ENCODE peak calls at places on chromosomes 6 and 20, in ten cellular contexts. Y, P, C, K, Z, X, I, A, U and D are unnamed samples.

GRCh38 chr6:133369755-133370154 is 128.6 kb downstream of the EYA4 start:
- DNase-seq in Z (no peak), P (no peak), Y (no peak), X (no peak), K (no peak), C (no peak), I (no peak), A (no peak), U (no peak), D (no peak)

GRCh38 chr20:25280051-25280573 is 32.2 kb downstream of the PYGB start:
- DNase-seq in C (no peak), P (no peak), Y (no peak), A (no peak), U (peak), I (no peak), K (no peak), X (no peak), Z (no peak), D (no peak)

GRCh38 chr6:85644374-85644762 is 1.7 kb upstream of the SYNCRIP start:
- DNase-seq in X (no peak), P (no peak), C (no peak), A (no peak), I (peak), U (no peak), Z (peak), Y (no peak), K (no peak), D (no peak)

GRCh38 chr6:169905041-169905807 is 153.8 kb downstream of the ERMARD start:
- DNase-seq in A (no peak), Y (peak), I (no peak), K (peak), U (no peak), Z (peak), X (no peak), C (peak), P (no peak), D (no peak)

GRCh38 chr6:156595481-156595880 is 181.7 kb upstream of the ARID1B start:
- DNase-seq in C (no peak), A (no peak), Y (peak), Z (no peak), U (no peak), X (no peak), K (no peak), I (no peak), P (no peak), D (no peak)

GRCh38 chr6:137000825-137001224 is 43.9 kb downstream of the IL20RA start:
- DNase-seq in U (no peak), C (no peak), I (no peak), P (no peak), Z (peak), A (no peak), Y (no peak), X (no peak), K (no peak), D (no peak)

GRCh38 chr6:119121367-119121766 is 42.9 kb upstream of the FAM184A start:
- DNase-seq in Z (no peak), K (no peak), P (no peak), X (no peak), U (no peak), Y (no peak), A (no peak), C (no peak), I (no peak), D (no peak)

GRCh38 chr6:129368970-129369369 is 341.0 kb downstream of the ARHGAP18 start:
- DNase-seq in X (no peak), Z (no peak), P (no peak), U (no peak), Y (no peak), K (no peak), A (no peak), I (no peak), C (no peak), D (no peak)

GRCh38 chr6:142764306-142764705 is 180.7 kb downstream of the HIVEP2 start:
- DNase-seq in P (no peak), I (no peak), X (no peak), K (no peak), A (no peak), C (no peak), Y (no peak), Z (no peak), U (no peak), D (no peak)

GRCh38 chr20:62759981-62760431 is 36.3 kb upstream of the MRGBP start:
- DNase-seq in Y (no peak), K (no peak), Z (no peak), A (no peak), C (no peak), P (no peak), X (no peak), I (no peak), U (peak), D (no peak)

GRCh38 chr6:129329677-129330076 is 380.3 kb downstream of the ARHGAP18 start:
- DNase-seq in A (no peak), K (no peak), X (no peak), C (no peak), Y (no peak), I (no peak), P (no peak), Z (no peak), U (no peak), D (no peak)

GRCh38 chr20:50715694-50716093 is 15.7 kb upstream of the PARD6B start:
- DNase-seq in P (no peak), Y (no peak), U (no peak), I (no peak), A (no peak), C (no peak), X (no peak), Z (no peak), K (no peak), D (no peak)

GRCh38 chr6:47571488-47571887 is 93.9 kb downstream of the CD2AP start:
- DNase-seq in Z (no peak), X (no peak), P (no peak), K (no peak), I (no peak), C (no peak), U (no peak), A (no peak), Y (no peak), D (peak)

DNA sequence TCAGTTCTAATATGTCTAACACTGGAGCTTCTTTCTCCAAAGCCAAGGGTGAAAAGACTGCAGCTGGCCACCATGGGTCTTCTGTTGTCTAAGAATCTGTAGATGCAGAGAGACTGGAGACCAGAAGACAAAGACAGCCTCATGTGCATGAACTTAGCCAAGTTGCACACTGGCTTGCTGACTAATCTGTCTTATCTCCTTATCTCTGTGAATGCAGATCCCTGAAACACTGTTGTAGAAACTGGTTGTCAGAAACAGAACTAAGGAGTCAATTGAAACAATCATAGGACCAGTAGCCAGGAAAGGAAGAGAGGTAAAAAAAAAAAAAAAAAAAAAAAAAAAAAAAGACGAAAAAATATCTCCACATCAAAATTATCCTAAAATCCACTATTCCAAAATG is 109.7 kb downstream of the BFSP1 start:
- DNase-seq in Z (no peak), A (no peak), P (no peak), Y (peak), I (no peak), K (no peak), C (no peak), U (no peak), X (no peak), D (no peak)
- TF ChIP-seq CTCF in Z (no peak), A (no peak), P (no peak), Y (no peak), I (no peak), K (no peak), C (no peak), U (no peak), X (no peak), D (no peak)

DNA sequence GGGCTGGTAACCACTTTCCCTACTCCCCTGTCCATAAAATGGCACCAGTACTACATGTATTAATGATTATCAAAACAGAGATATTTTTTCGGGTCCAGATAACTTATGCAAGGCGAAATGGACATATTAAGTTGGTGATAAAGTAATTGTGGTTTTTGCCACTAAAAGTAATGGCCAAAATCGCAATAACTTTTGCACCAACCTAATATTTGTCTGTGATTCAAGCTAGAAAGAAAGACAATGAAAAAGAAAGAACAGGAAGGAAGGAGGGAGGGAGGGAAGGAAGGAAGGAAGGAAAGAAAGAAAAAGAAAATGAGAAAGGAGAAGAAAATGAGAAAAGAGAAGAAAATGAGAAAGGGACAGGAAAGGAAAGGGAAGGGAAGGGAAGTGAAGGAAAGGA is 922.9 kb downstream of the TBC1D32 start:
- DNase-seq in Z (no peak), C (no peak), Y (no peak), X (no peak), I (no peak), P (no peak), A (no peak), K (no peak), U (no peak), D (no peak)
- TF ChIP-seq CTCF in Z (no peak), C (no peak), Y (no peak), X (no peak), I (no peak), P (no peak), A (no peak), K (no peak), U (no peak), D (no peak)

GRCh38 chr20:46816097-46816496 is 78.5 kb upstream of the EYA2 start:
- DNase-seq in Y (no peak), K (no peak), C (no peak), P (no peak), U (no peak), X (no peak), I (no peak), A (no peak), Z (no peak), D (no peak)

GRCh38 chr20:46823753-46824152 is 70.9 kb upstream of the EYA2 start:
- DNase-seq in Z (no peak), I (no peak), Y (no peak), K (no peak), X (no peak), P (no peak), C (no peak), A (no peak), U (no peak), D (no peak)

GRCh38 chr20:46816916-46817638 is 77.6 kb upstream of the EYA2 start:
- DNase-seq in X (no peak), K (no peak), Y (no peak), C (no peak), A (no peak), U (no peak), I (no peak), P (no peak), Z (no peak), D (no peak)

GRCh38 chr20:46823271-46823747 is 71.3 kb upstream of the EYA2 start:
- DNase-seq in C (no peak), K (no peak), Y (no peak), I (no peak), Z (peak), P (no peak), U (no peak), X (no peak), A (no peak), D (no peak)

GRCh38 chr20:46820682-46821081 is 74.0 kb upstream of the EYA2 start:
- DNase-seq in Z (no peak), P (no peak), C (no peak), X (no peak), U (no peak), K (no peak), I (no peak), A (no peak), Y (no peak), D (no peak)
- TF ChIP-seq CTCF in Z (peak), P (no peak), C (no peak), X (no peak), U (no peak), K (no peak), I (no peak), A (no peak), Y (peak), D (no peak)

DNA sequence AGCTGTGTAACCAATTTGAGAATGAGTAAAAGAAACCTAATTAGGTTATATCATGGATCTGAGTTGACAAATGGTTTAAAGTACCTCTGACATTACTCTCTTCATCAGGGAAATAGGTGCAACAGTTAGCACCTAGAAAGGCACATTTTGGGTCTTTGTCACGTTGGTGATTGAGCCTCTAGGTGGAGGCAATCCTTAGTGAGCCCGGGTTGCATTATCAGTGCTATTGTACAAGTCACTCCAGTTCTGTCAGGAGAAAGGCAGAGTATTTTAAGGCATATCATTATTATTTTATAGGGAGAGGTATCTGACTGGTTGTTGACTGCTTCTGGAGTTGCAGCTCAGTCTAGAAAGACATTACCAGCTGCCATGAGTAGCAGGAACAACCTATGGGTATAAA is 54.9 kb downstream of the TRIM27 start:
- DNase-seq in X (no peak), I (peak), U (no peak), Y (no peak), Z (no peak), A (no peak), P (no peak), K (no peak), C (no peak), D (no peak)
- TF ChIP-seq CTCF in X (no peak), I (no peak), U (no peak), Y (no peak), Z (no peak), A (no peak), P (no peak), K (no peak), C (no peak), D (no peak)

GRCh38 chr20:3846740-3847418 is at the start of gene MAVS:
- DNase-seq in K (peak), Z (peak), U (peak), A (peak), P (peak), Y (peak), C (no peak), I (peak), X (peak), D (no peak)
- TF ChIP-seq CTCF in K (no peak), Z (no peak), U (no peak), A (peak), P (no peak), Y (no peak), C (no peak), I (no peak), X (no peak), D (no peak)

DNA sequence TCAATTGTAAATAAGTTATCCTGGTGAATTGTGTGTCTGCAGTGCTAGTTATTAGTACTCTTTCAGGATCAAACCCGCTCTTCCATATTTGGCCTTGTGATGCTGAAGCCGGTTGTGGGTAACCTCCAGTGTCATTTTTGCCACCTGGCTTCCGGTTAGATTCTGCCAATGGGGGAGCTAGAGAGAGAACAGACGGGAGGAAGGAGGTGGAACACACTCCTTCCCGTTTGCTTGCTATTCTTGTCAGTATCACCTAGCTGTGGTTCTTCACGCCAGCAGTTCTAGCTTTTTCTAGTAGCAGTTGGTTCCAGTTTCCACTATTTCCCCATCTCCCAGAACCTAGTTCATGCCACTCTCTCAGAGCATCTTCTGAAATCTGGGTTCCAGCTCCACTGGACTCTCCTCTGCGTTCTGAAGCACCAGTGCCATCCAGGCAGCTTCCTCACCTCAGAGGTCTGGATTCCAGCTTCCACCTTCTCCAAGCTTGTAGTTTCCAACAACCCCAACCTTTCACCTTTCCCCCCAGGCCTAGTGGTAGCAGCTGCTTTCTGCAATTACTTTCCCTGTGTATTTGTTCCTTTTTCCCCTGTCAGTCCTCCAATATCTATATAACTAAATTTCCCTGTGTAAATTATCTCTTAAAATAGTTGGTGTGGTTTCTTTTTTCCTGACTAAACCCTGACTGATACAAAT is 46.9 kb upstream of the LOC128125822 start:
- DNase-seq in I (no peak), P (no peak), X (peak), A (no peak), Z (no peak), K (no peak), C (no peak), U (no peak), Y (no peak), D (no peak)
- TF ChIP-seq CTCF in I (no peak), P (no peak), X (no peak), A (no peak), Z (no peak), K (no peak), C (no peak), U (no peak), Y (no peak), D (no peak)

GRCh38 chr6:112557961-112558360 is 210.8 kb downstream of the RFPL4B start:
- DNase-seq in X (no peak), P (no peak), A (no peak), K (no peak), C (no peak), U (no peak), Z (no peak), Y (no peak), I (no peak), D (no peak)

GRCh38 chr6:112562348-112563220 is 215.5 kb downstream of the RFPL4B start:
- DNase-seq in U (no peak), P (no peak), I (no peak), A (no peak), K (no peak), C (no peak), Y (peak), X (no peak), Z (no peak), D (no peak)

GRCh38 chr6:112563368-112563767 is 216.2 kb downstream of the RFPL4B start:
- DNase-seq in U (no peak), I (no peak), A (no peak), K (no peak), Z (no peak), Y (peak), P (no peak), X (no peak), C (no peak), D (no peak)

DNA sequence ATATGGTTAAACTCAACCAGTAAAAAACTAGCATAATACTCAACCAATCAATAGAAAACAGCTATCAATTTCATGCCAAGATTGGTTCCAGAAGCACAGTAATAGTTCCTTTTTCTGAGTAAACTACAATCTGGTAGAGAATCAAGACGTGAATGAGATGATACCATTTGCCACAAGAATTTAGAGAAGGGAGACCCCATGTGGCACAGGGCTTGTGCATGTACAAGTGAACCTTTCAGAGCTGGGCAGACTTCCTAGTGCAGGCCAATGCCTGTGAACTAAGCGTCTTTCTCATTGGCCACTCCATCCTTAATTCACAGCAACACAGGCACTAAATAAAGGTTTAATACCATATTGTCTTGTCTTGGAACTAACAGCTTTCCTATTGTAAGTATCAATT is 213.5 kb downstream of the RFPL4B start:
- DNase-seq in U (no peak), Y (no peak), Z (no peak), X (peak), K (peak), P (no peak), A (no peak), I (peak), C (no peak), D (no peak)
- TF ChIP-seq CTCF in U (no peak), Y (peak), Z (no peak), X (no peak), K (no peak), P (no peak), A (no peak), I (no peak), C (no peak), D (no peak)

DNA sequence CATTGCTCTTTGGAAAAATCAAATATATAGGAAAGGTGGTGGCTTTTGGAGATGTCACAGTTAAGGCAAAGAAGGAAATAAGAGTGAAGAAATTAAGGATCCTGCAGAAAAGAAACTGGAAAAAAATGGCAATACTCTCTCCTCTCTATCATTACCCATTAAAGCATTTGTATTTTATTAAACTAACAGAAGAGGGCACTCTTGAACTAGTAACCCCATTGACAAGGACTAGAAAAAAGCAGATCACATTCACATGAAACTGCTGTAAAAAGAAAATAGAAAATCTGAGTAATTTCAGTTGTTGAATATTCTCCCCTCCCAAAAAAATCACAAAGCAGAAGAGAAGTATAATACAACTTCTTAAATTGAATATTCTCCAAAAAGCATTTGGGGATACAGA is 104.1 kb upstream of the SLC35B3 start:
- DNase-seq in P (no peak), Y (no peak), I (peak), Z (peak), U (no peak), X (peak), A (no peak), C (no peak), K (no peak), D (no peak)
- TF ChIP-seq CTCF in P (no peak), Y (no peak), I (no peak), Z (peak), U (no peak), X (no peak), A (no peak), C (no peak), K (no peak), D (no peak)

DNA sequence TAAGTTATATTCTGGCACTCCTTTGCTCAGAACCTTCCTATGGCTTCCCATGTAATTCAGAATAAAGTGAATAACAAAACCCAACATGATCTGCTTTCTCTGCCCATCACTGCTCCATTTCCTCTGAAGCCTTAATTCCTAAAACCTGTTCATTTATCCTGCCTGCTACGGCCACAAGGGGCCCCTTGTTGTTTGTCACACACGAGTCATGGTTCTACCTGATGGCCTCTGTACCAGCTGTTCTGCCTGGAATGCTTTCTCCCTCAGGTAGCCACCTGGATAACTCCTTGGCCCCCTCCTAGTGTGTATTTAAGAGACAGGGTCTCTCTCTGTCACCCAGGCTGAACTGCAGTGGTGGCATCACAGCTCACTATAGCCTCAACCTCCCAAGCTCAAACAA is 26.8 kb downstream of the ERGIC3 start:
- DNase-seq in Y (no peak), K (peak), P (no peak), C (no peak), A (no peak), U (no peak), X (peak), Z (no peak), I (peak), D (no peak)
- TF ChIP-seq CTCF in Y (peak), K (peak), P (peak), C (no peak), A (no peak), U (peak), X (peak), Z (peak), I (peak), D (peak)

GRCh38 chr6:158793432-158793831 is 25.7 kb downstream of the EZR start:
- DNase-seq in C (no peak), P (no peak), Y (peak), I (peak), U (no peak), X (peak), A (no peak), K (no peak), Z (peak), D (peak)
- TF ChIP-seq CTCF in C (peak), P (peak), Y (peak), I (peak), U (peak), X (peak), A (peak), K (peak), Z (peak), D (peak)